ENCODE peak calls at places on chromosomes 12 and 14, in six cellular contexts. P is WTC11, M is GM12878, U is K562, K is H1, Y is HepG2. V is an unnamed sample.
A peak's percentile ranks its signal among the peaks of the same experiment; 100 is the strongest.

GRCh38 chr14:95226801-95227200 is 69.5 kb upstream of the DICER1 start:
- DNase-seq in P (no peak), M (no peak), U (no peak), K (no peak), Y (no peak), V (no peak)

GRCh38 chr12:59874781-59875180 is 279.0 kb downstream of the SLC16A7 start:
- DNase-seq in P (no peak), M (no peak), U (no peak), K (no peak), Y (no peak), V (peak; percentile 78)

GRCh38 chr12:118494776-118495175 is 118.4 kb downstream of the SUDS3 start:
- DNase-seq in P (no peak), M (no peak), U (no peak), K (no peak), Y (no peak), V (no peak)

GRCh38 chr12:3224530-3224903 is 147.3 kb downstream of the TSPAN9 start:
- DNase-seq in P (no peak), M (no peak), U (no peak), K (no peak), Y (no peak), V (no peak)

GRCh38 chr12:113292091-113292490 is 42.8 kb downstream of the SLC8B1 start:
- DNase-seq in P (no peak), M (no peak), U (no peak), K (no peak), Y (no peak), V (no peak)

GRCh38 chr12:47408171-47408871 is 297.5 kb downstream of the RPAP3 start:
- DNase-seq in P (peak; percentile 34), M (peak; percentile 40), U (peak; percentile 52), K (no peak), Y (peak; percentile 6), V (peak; percentile 71)

GRCh38 chr14:97655169-97655948 is 858.2 kb downstream of the VRK1 start:
- DNase-seq in P (no peak), M (no peak), U (no peak), K (no peak), Y (no peak), V (peak; percentile 67)

GRCh38 chr12:52956987-52957386 is 8.1 kb downstream of the KRT18 start:
- DNase-seq in P (no peak), M (no peak), U (no peak), K (no peak), Y (no peak), V (no peak)

GRCh38 chr14:70677324-70677723 is 35.6 kb downstream of the TTC9 start:
- DNase-seq in P (no peak), M (no peak), U (no peak), K (no peak), Y (no peak), V (no peak)

GRCh38 chr14:85867450-85867849 is 337.5 kb downstream of the FLRT2 start:
- DNase-seq in P (peak; percentile 20), M (no peak), U (peak; percentile 0), K (no peak), Y (no peak), V (peak; percentile 53)

GRCh38 chr14:99420711-99421110 is 59.9 kb downstream of the SETD3 start:
- DNase-seq in P (peak; percentile 30), M (no peak), U (peak; percentile 43), K (no peak), Y (no peak), V (peak; percentile 56)

GRCh38 chr12:125424909-125425308 is 359.7 kb downstream of the AACS start:
- DNase-seq in P (no peak), M (no peak), U (no peak), K (no peak), Y (no peak), V (peak; percentile 30)

GRCh38 chr12:1047898-1048660 is 57.1 kb downstream of the ERC1 start:
- DNase-seq in P (no peak), M (no peak), U (no peak), K (no peak), Y (no peak), V (peak; percentile 71)

GRCh38 chr12:53071591-53072551 is 7.3 kb downstream of the SPRYD3 start:
- DNase-seq in P (no peak), M (no peak), U (peak; percentile 82), K (no peak), Y (no peak), V (no peak)

GRCh38 chr12:100956311-100956852 is 161.8 kb downstream of the ANO4 start:
- DNase-seq in P (no peak), M (no peak), U (no peak), K (no peak), Y (no peak), V (no peak)

GRCh38 chr12:72189266-72189665 is 82.9 kb upstream of the TRHDE start:
- DNase-seq in P (no peak), M (no peak), U (no peak), K (no peak), Y (no peak), V (no peak)

GRCh38 chr14:95444132-95445129 is 72.0 kb downstream of the SYNE3 start:
- DNase-seq in P (no peak), M (no peak), U (no peak), K (no peak), Y (peak; percentile 81), V (no peak)

GRCh38 chr14:56855891-56856461 is 45.7 kb upstream of the OTX2 start:
- DNase-seq in P (peak; percentile 73), M (no peak), U (no peak), K (peak; percentile 58), Y (peak; percentile 8), V (peak; percentile 91)

GRCh38 chr12:131274061-131274460 is 320.4 kb downstream of the ADGRD1 start:
- DNase-seq in P (no peak), M (no peak), U (no peak), K (no peak), Y (no peak), V (no peak)

GRCh38 chr12:51687142-51687935 is 96.3 kb downstream of the SCN8A start:
- DNase-seq in P (no peak), M (no peak), U (no peak), K (no peak), Y (no peak), V (no peak)

GRCh38 chr12:94070520-94070919 is 77.9 kb upstream of the PLXNC1 start:
- DNase-seq in P (no peak), M (no peak), U (no peak), K (no peak), Y (no peak), V (no peak)

DNA sequence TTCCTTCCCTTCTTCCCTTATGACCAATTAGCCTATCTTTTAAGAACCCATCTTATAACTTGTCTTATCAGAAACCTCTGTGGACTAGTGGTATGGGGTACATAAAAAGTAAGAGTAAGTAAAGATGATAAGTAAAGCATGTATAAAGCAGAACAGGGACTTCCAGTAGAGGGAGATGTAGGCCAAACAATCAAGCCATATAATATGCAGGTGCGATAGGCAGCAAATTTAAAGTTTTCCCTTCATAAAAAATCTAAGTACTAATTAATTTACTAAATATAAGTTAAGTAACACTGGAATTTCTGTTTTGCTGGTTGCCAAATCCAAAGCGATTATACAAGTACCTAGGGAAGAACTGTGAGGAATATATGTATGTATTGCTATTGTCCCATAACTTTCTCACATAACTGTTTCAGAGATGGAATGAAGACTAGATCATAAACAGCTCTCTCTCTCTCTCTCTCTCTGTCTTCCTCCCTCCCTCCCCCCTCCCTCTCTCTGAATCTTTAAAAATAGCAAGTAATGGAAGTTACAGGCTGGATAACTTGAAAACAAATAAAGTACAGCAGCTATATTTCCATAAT is 25.7 kb downstream of the METTL25 start:
- DNase-seq in P (no peak), M (no peak), U (no peak), K (no peak), Y (no peak), V (peak; percentile 41)
- TF ChIP-seq CREB1 in P (no peak), M (no peak), U (no peak), K (no peak), Y (no peak), V (no peak)

GRCh38 chr12:80576641-80577418 is 130.6 kb upstream of the MYF6 start:
- DNase-seq in P (no peak), M (no peak), U (no peak), K (no peak), Y (no peak), V (no peak)

GRCh38 chr12:80582431-80582830 is 125.0 kb upstream of the MYF6 start:
- DNase-seq in P (no peak), M (no peak), U (no peak), K (no peak), Y (no peak), V (no peak)

DNA sequence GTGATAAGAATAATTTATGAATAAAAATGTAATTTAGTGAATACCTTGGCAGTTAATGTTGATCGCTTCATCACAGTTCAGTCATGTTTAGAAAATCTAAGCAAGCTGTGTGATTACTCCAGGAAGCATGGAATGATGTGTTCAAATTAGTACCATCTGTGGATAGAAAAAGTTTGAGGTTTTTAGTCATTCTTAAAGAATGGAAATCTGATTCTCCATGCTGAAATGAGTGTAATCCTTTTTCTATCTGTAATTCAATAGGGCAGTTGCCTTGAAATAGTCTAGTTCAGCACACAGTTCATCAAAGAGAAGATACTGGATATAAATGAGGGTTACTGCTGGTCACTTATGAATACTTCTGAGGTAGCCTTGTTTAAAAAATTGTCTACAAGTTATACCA is 127.2 kb upstream of the MYF6 start:
- DNase-seq in P (no peak), M (no peak), U (no peak), K (no peak), Y (no peak), V (no peak)
- TF ChIP-seq CREB1 in P (no peak), M (no peak), U (no peak), K (no peak), Y (no peak), V (no peak)

DNA sequence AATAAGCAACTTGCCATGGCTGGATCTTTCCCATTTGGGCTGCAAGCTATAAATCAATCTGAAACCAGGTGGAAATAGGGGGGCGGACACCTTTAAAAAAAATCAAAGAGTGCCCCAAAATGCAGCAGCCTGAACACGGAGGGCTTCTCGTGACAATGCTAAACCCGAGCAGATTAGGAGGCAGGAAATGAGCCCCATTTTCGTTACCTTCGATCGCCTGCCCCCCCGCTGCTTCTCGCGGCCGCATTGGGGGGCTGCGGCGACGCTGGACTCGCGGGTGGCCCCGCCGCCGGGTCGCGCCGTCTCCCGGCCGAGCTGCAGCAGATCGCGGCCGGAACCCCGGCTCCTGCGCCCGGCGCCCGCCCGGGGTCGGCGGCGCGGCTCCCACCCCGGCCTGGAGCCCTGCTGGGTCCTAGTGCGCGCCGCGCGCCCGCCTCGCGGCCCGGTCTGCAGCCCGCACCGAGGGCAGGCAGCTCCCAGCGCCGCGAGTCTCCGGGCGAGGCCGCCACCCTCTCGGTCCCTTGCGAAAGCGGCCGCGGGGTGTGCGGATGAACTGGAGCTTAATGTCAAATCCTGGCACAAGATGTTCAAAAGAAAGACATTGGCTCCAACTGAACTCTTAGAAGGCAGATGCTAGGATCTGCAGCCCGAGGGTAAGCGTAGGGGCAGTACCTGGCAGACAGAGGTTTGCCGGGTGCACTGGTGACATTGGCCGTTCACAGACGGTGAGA is 202.0 kb upstream of the FOXN3 start:
- DNase-seq in P (peak; percentile 73), M (no peak), U (no peak), K (peak; percentile 84), Y (peak; percentile 12), V (peak; percentile 84)
- TF ChIP-seq CREB1 in P (no peak), M (no peak), U (no peak), K (peak; percentile 15), Y (no peak), V (no peak)

DNA sequence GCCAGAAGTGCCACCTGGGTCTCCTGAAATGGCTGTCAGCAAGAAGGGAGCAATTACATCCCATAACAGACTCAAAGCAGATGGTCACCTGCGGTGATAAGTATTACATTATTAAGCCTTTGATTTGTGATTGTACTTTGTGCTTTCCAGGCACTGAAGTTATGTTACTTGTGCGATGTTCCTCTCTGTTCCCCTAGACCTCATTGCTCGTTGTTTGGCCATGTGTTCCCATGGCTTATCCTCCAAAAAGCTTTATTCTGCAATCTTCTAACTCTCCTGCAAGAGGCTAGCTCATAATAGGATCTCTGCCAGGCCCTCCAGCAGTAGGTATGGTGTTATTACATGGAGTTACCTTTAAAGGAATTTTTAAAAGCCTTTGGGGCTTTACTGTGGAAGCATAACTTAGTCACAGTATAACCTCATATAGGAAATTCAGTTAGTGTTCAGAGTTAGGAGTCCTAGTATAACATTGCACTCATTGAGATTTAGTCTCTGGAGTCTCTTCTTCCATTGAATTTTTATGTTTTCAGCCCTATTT is 292.2 kb downstream of the RAD51B start:
- DNase-seq in P (no peak), M (no peak), U (no peak), K (no peak), Y (no peak), V (no peak)
- TF ChIP-seq CREB1 in P (no peak), M (no peak), U (no peak), K (no peak), Y (no peak), V (no peak)